ENCODE peak calls at places on chromosome X, in seven cellular contexts. P is mesendoderm; L is adrenal gland; U is H7; W is suprapubic skin; O is naive thymus-derived CD4-positive, alpha-beta T cell; T is cardiac muscle cell. K is an unnamed sample.

GRCh38 chrX:115017455-115017854 is at the start of gene IL13RA2:
- DNase-seq in P (peak; percentile 27), L (no peak), U (no peak), W (no peak), O (no peak), T (no peak), K (no peak)

GRCh38 chrX:2692221-2693122 is 1.4 kb downstream of the CD99 start:
- DNase-seq in P (peak; percentile 73), L (no peak), U (peak; percentile 63), W (no peak), O (no peak), T (peak; percentile 72), K (peak; percentile 61)

GRCh38 chrX:136643243-136643642 is 4.7 kb upstream of the CD40LG start:
- DNase-seq in P (no peak), L (no peak), U (no peak), W (no peak), O (no peak), T (no peak), K (no peak)

GRCh38 chrX:70481871-70482270 is 37.2 kb downstream of the DLG3 start:
- DNase-seq in P (no peak), L (no peak), U (no peak), W (no peak), O (no peak), T (no peak), K (no peak)

GRCh38 chrX:53312946-53313745 is 31.8 kb upstream of the IQSEC2 start:
- DNase-seq in P (no peak), L (peak; percentile 54), U (peak; percentile 76), W (peak; percentile 82), O (peak; percentile 34), T (peak; percentile 56), K (peak; percentile 85)

GRCh38 chrX:56947695-56948094 is 47.6 kb downstream of the SPIN3 start:
- DNase-seq in P (no peak), L (no peak), U (no peak), W (no peak), O (no peak), T (no peak), K (no peak)

GRCh38 chrX:45266456-45266855 is 65.8 kb upstream of the DIPK2B start:
- DNase-seq in P (no peak), L (no peak), U (no peak), W (no peak), O (no peak), T (no peak), K (no peak)

GRCh38 chrX:47502591-47503222 is 19.7 kb upstream of the ZNF41 start:
- DNase-seq in P (no peak), L (no peak), U (no peak), W (no peak), O (no peak), T (peak; percentile 66), K (no peak)

GRCh38 chrX:123976671-123977316 is 15.3 kb downstream of the STAG2 start:
- DNase-seq in P (peak; percentile 23), L (no peak), U (no peak), W (no peak), O (no peak), T (peak; percentile 62), K (peak; percentile 69)

GRCh38 chrX:115988825-115989224 is 181.7 kb upstream of the AGTR2 start:
- DNase-seq in P (no peak), L (no peak), U (no peak), W (no peak), O (no peak), T (no peak), K (no peak)

GRCh38 chrX:84322083-84322827 is 134.3 kb upstream of the RPS6KA6 start:
- DNase-seq in P (no peak), L (no peak), U (no peak), W (no peak), O (no peak), T (no peak), K (peak; percentile 43)

GRCh38 chrX:154799554-154800348 is 5.5 kb downstream of the MPP1 start:
- DNase-seq in P (peak; percentile 26), L (peak; percentile 22), U (no peak), W (no peak), O (no peak), T (peak; percentile 64), K (peak; percentile 41)

GRCh38 chrX:100606753-100607152 is 22.0 kb downstream of the TNMD start:
- DNase-seq in P (no peak), L (no peak), U (no peak), W (no peak), O (no peak), T (no peak), K (no peak)

GRCh38 chrX:30620125-30620524 is 33.1 kb upstream of the GK start:
- DNase-seq in P (no peak), L (no peak), U (no peak), W (no peak), O (no peak), T (no peak), K (no peak)

GRCh38 chrX:134294548-134294947 is 57.6 kb downstream of the CCDC160 start:
- DNase-seq in P (no peak), L (no peak), U (peak; percentile 20), W (no peak), O (no peak), T (peak; percentile 0), K (peak; percentile 45)

GRCh38 chrX:150680974-150681373 is 12.2 kb upstream of the MTMR1 start:
- DNase-seq in P (peak; percentile 45), L (peak; percentile 25), U (peak; percentile 65), W (no peak), O (no peak), T (peak; percentile 29), K (no peak)

GRCh38 chrX:19852014-19853005 is 35.1 kb downstream of the SH3KBP1 start:
- DNase-seq in P (peak; percentile 36), L (peak; percentile 30), U (no peak), W (no peak), O (no peak), T (peak; percentile 84), K (no peak)

GRCh38 chrX:116384406-116384805 is 52.0 kb upstream of the SLC6A14 start:
- DNase-seq in P (no peak), L (no peak), U (no peak), W (no peak), O (no peak), T (peak; percentile 63), K (no peak)

GRCh38 chrX:140713174-140713539 is 3.6 kb downstream of the LINC00632 start:
- DNase-seq in P (no peak), L (no peak), U (no peak), W (no peak), O (no peak), T (no peak), K (no peak)

GRCh38 chrX:140715787-140716186 is 6.2 kb downstream of the LINC00632 start:
- DNase-seq in P (no peak), L (no peak), U (no peak), W (no peak), O (no peak), T (no peak), K (no peak)

GRCh38 chrX:140709421-140709846 is at the start of gene LINC00632:
- DNase-seq in P (peak; percentile 69), L (no peak), U (peak; percentile 20), W (no peak), O (no peak), T (no peak), K (peak; percentile 73)

GRCh38 chrX:140710710-140711109 is 1.2 kb downstream of the LINC00632 start:
- DNase-seq in P (no peak), L (no peak), U (no peak), W (no peak), O (no peak), T (no peak), K (peak; percentile 91)

DNA sequence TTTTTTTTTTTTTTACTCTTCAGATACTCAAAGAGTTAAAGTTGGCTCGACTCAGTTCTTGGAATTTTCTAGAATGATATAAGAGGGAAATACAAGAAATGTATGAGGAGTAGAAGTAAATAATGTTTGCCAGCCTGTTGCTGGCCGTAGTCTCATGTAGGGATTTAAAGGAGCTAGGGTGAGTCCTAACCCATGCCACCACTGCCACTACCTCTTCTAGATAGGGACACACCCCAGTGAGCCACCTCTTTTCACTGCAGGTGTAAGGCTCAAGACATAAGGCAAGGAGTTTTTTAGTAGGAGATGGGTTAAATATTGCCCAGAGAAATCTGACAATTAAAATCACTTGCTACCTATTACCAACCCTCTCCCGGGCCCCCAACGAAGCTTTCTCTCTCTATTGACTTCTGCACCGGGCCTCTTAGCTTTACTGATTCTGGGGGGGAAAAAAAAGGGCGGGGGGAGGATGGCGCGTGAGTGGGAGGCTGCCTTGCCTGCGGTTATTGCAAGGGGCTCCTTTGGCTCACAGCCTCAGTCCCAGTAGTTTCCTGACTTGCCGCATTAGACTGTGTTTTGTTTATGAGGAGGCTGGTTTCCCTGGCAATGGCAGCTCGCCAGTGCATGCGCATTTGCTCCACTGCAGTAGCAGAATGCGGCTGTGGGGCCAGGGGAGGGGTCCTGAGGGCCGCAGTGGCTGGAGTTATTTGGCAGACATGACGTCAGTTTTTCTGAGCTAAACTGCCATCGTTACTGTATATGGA is 3.0 kb downstream of the LINC00632 start:
- DNase-seq in P (peak; percentile 94), L (no peak), U (peak; percentile 63), W (peak; percentile 69), O (no peak), T (peak; percentile 79), K (peak; percentile 83)
- H3K27me3 ChIP-seq in P (no peaks in the 10 kb centered on the region), L (peaks cover 22% of the 10 kb centered on the region), U (no peaks in the 10 kb centered on the region), W (no peaks in the 10 kb centered on the region), O (no peaks in the 10 kb centered on the region), T (peaks cover 6% of the 10 kb centered on the region), K (no peaks in the 10 kb centered on the region)

GRCh38 chrX:110408949-110409588 is 50.4 kb downstream of the RTL9 start:
- DNase-seq in P (peak; percentile 50), L (peak; percentile 21), U (no peak), W (no peak), O (no peak), T (peak; percentile 70), K (no peak)
- H3K27me3 ChIP-seq in P (no peaks in the 10 kb centered on the region), L (peaks cover 3% of the 10 kb centered on the region), U (no peaks in the 10 kb centered on the region), W (no peaks in the 10 kb centered on the region), O (no peaks in the 10 kb centered on the region), T (no peaks in the 10 kb centered on the region), K (no peaks in the 10 kb centered on the region)

DNA sequence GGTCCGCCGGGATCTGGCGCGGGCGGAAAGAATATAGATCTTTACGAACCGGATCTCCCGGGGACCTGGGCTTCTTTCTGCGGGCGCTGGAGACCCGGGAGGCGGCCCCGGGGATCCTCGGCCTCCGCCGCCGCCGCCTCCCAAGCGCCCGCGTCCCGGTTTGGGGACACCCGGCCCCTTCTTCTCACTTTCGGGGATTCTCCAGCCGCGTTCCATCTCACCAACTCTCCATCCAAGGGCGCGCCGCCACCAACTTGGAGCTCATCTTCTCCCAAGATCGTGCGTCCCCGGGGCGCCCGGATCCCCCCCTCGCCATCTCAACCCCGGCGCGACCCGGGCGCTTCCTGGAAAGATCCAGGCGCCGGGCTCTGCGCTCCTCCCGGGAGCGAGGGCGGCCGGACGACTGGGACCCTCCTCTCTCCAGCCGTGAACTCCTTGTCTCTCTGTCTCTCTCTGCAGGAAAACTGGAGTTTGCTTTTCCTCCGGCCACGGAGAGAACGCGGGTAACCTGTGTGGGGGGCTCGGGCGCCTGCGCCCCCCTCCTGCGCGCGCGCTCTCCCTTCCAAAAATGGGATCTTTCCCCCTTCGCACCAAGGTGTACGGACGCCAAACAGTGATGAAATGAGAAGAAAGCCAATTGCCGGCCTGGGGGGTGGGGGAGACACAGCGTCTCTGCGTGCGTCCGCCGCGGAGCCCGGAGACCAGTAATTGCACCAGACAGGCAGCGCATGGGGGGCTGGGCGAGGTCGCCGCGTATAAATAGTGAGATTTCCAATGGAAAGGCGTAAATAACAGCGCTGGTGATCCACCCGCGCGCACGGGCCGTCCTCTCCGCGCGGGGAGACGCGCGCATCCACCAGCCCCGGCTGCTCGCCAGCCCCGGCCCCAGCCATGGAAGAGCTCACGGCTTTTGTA is at the start of gene SHOX:
- DNase-seq in P (no peak), L (no peak), U (peak; percentile 72), W (no peak), O (no peak), T (no peak), K (no peak)
- H3K27me3 ChIP-seq in P (peaks cover 75% of the 10 kb centered on the region), L (peaks cover 67% of the 10 kb centered on the region), U (peaks cover 94% of the 10 kb centered on the region), W (peaks cover 77% of the 10 kb centered on the region), O (no peaks in the 10 kb centered on the region), T (peaks cover 90% of the 10 kb centered on the region), K (no peaks in the 10 kb centered on the region)

GRCh38 chrX:129961180-129962083 is 21.0 kb upstream of the BCORL1 start:
- DNase-seq in P (peak; percentile 81), L (peak; percentile 48), U (peak; percentile 95), W (peak; percentile 76), O (no peak), T (no peak), K (no peak)
- H3K27me3 ChIP-seq in P (peaks cover 5% of the 10 kb centered on the region), L (no peaks in the 10 kb centered on the region), U (peaks cover 56% of the 10 kb centered on the region), W (no peaks in the 10 kb centered on the region), O (no peaks in the 10 kb centered on the region), T (peaks cover 8% of the 10 kb centered on the region), K (peaks cover 3% of the 10 kb centered on the region)